ENCODE peak calls at places on chromosomes 13 and 19, in six cellular contexts. Z, L, O, Q, F and R are unnamed samples. For H3K4me1, the result is how much of the 10 kb centered on the place peaks cover.

GRCh38 chr13:50320297-50320862 is 305.1 kb downstream of the KCNRG start:
- DNase-seq in Z (peak), L (no peak), O (no peak), F (no peak), Q (peak), R (no peak)

GRCh38 chr13:106407338-106407737 is 128.1 kb downstream of the EFNB2 start:
- DNase-seq in Z (no peak), F (no peak), Q (no peak), L (no peak), O (no peak), R (no peak)

GRCh38 chr13:30739646-30740642 is 4.6 kb downstream of the ALOX5AP start:
- DNase-seq in F (no peak), Q (peak), L (no peak), Z (peak), O (no peak), R (no peak)

GRCh38 chr13:44117351-44117750 is 237.6 kb downstream of the LACC1 start:
- DNase-seq in F (no peak), L (no peak), O (no peak), Q (no peak), Z (peak), R (no peak)

GRCh38 chr13:67740871-67741475 is 510.8 kb upstream of the PCDH9 start:
- DNase-seq in F (no peak), O (no peak), Z (no peak), L (no peak), Q (no peak), R (no peak)

GRCh38 chr19:1119475-1120217 is 15.9 kb downstream of the GPX4 start:
- DNase-seq in O (no peak), F (no peak), Z (no peak), Q (no peak), L (no peak), R (no peak)

GRCh38 chr13:113122571-113123225 is at the start of gene F10:
- DNase-seq in Q (peak), F (peak), L (peak), Z (peak), O (peak), R (peak)

GRCh38 chr13:62300021-62300420 is 884.4 kb upstream of the PCDH20 start:
- DNase-seq in F (no peak), Q (no peak), Z (no peak), L (no peak), O (no peak), R (no peak)

GRCh38 chr19:41415154-41415571 is 12.0 kb downstream of the B3GNT8 start:
- DNase-seq in Q (no peak), Z (no peak), F (no peak), L (peak), O (no peak), R (no peak)

GRCh38 chr19:29953352-29954247 is 11.6 kb downstream of the URI1 start:
- DNase-seq in O (no peak), Z (peak), Q (no peak), L (no peak), F (no peak), R (no peak)

GRCh38 chr19:19371056-19371455 is 34.4 kb upstream of the GATAD2A start:
- DNase-seq in L (no peak), Z (no peak), Q (peak), O (peak), F (no peak), R (no peak)

GRCh38 chr19:47351545-47351944 is 2.4 kb downstream of the DHX34 start:
- DNase-seq in F (no peak), Z (peak), O (no peak), Q (peak), L (no peak), R (no peak)

GRCh38 chr19:30255783-30256509 is 116.2 kb upstream of the ZNF536 start:
- DNase-seq in O (no peak), F (no peak), Q (no peak), Z (no peak), L (no peak), R (no peak)

GRCh38 chr19:1136201-1136600 is 32.4 kb downstream of the GPX4 start:
- DNase-seq in O (no peak), Q (no peak), F (no peak), L (no peak), Z (no peak), R (no peak)

GRCh38 chr13:50198508-50198907 is 183.3 kb downstream of the KCNRG start:
- DNase-seq in L (no peak), F (no peak), O (no peak), Q (no peak), Z (peak), R (no peak)

GRCh38 chr13:99022953-99023352 is 45.1 kb upstream of the DOCK9 start:
- DNase-seq in F (no peak), Q (no peak), L (no peak), O (no peak), Z (peak), R (no peak)

GRCh38 chr19:7637374-7638256 is 705 bp downstream of the STXBP2 start:
- DNase-seq in O (peak), L (peak), Q (no peak), Z (peak), F (no peak), R (peak)

GRCh38 chr19:45613926-45614725 is 12.1 kb upstream of the GPR4 start:
- DNase-seq in O (no peak), L (no peak), Q (peak), F (no peak), Z (peak), R (no peak)

DNA sequence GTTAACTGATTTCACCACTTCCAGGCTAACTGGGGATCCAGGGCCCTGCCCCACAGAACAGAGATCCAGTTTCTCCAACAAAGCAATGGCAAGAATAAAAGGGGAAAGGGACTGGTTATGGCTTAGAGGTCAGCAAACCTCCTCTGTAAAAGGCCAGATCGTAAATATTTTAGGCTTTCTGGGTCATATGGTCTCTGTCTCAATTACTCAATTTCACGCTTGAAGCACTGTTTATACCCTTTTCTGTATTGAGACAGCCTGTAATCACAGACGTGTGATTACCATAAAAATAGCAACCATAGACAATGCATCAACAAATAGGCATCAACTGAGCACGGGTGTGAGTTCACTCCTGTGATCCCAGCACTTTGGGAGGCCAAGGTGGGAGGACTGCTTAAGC is 9.4 kb downstream of the RAB3D start:
- DNase-seq in L (no peak), Q (no peak), Z (no peak), O (no peak), F (no peak), R (no peak)
- H3K4me1 ChIP-seq in L (under half), Q (under half), Z (under half), O (under half), F (under half), R (under half)

GRCh38 chr19:40033989-40034560 is 22.0 kb downstream of the ZNF780B start:
- DNase-seq in O (no peak), F (no peak), Q (no peak), L (no peak), Z (no peak), R (no peak)

GRCh38 chr19:40035996-40036395 is 20.0 kb downstream of the ZNF780B start:
- DNase-seq in O (no peak), Z (no peak), F (no peak), Q (no peak), L (no peak), R (no peak)
- TF ChIP-seq CTCF in O (no peak), Z (no peak), F (no peak), Q (no peak), L (no peak), R (no peak)

GRCh38 chr13:33480561-33480960 is 195.0 kb upstream of the STARD13 start:
- DNase-seq in F (no peak), O (no peak), Z (peak), Q (no peak), L (no peak), R (no peak)

GRCh38 chr13:33483471-33483870 is 197.9 kb upstream of the STARD13 start:
- DNase-seq in Q (no peak), O (no peak), Z (no peak), F (no peak), L (no peak), R (no peak)

DNA sequence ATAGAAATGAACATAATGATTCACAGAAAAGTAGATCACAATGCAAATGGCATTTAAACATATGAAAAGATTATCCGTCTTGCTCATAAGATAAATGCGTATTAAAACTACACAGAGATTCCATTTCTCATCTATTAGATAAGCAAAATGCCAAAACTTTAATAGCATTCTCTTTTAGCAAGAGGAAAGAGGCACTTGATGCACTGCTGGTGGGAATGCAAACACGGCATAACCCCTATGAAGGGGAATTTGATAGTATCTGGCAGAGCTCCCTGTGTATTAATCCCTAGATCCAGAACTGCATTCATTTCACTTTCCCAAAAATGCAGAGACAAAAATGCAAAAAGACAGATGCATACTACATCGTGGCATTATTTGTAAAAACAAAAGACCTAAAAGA is 193.5 kb upstream of the STARD13 start:
- DNase-seq in F (no peak), L (no peak), O (no peak), Z (no peak), Q (no peak), R (no peak)
- H3K4me3 ChIP-seq in F (no peak), L (no peak), O (no peak), Z (no peak), Q (no peak), R (no peak)

GRCh38 chr19:4371898-4372629 is 28.3 kb downstream of the SH3GL1 start:
- DNase-seq in F (no peak), O (no peak), Z (no peak), Q (no peak), L (peak), R (no peak)
- H3K4me1 ChIP-seq in F (half or more), O (half or more), Z (under half), Q (half or more), L (half or more), R (half or more)